ENCODE peak calls at places on chromosomes 4 and X, in four cellular contexts. D is CD4-positive, CD25-positive, alpha-beta regulatory T cell; E is pancreas; I is A549. G is an unnamed sample.

GRCh38 chrX:103831342-103831802 is 685 bp downstream of the RAB9B start:
- DNase-seq in D (peak), E (no peak), I (peak), G (peak)

GRCh38 chr4:23516719-23517118 is 373.1 kb downstream of the PPARGC1A start:
- DNase-seq in D (no peak), E (no peak), I (no peak), G (no peak)

GRCh38 chrX:143994206-143994605 is 110.3 kb downstream of the UBE2NL start:
- DNase-seq in D (no peak), E (no peak), I (no peak), G (no peak)

GRCh38 chr4:15907430-15907829 is 31.1 kb downstream of the FGFBP1 start:
- DNase-seq in D (no peak), E (no peak), I (no peak), G (no peak)

GRCh38 chr4:180913750-180914149 is 1329.5 kb upstream of the TENM3 start:
- DNase-seq in D (no peak), E (no peak), I (no peak), G (no peak)

GRCh38 chr4:123096038-123096437 is 173.6 kb upstream of the NUDT6 start:
- DNase-seq in D (peak), E (no peak), I (no peak), G (no peak)

GRCh38 chr4:65917486-65917885 is 247.2 kb upstream of the EPHA5 start:
- DNase-seq in D (no peak), E (no peak), I (no peak), G (no peak)

GRCh38 chrX:132009344-132009743 is 13.8 kb upstream of the STK26 start:
- DNase-seq in D (no peak), E (no peak), I (no peak), G (no peak)

GRCh38 chr4:57342406-57342805 is 232.2 kb upstream of the IGFBP7 start:
- DNase-seq in D (no peak), E (no peak), I (no peak), G (no peak)

GRCh38 chr4:122152699-122153328 is 683 bp downstream of the BLTP1 start:
- DNase-seq in D (peak), E (peak), I (peak), G (peak)

GRCh38 chr4:25448379-25449109 is 71.5 kb downstream of the ANAPC4 start:
- DNase-seq in D (no peak), E (no peak), I (no peak), G (no peak)

GRCh38 chr4:168511780-168512467 is 15.1 kb downstream of the PALLD start:
- DNase-seq in D (peak), E (no peak), I (no peak), G (no peak)

DNA sequence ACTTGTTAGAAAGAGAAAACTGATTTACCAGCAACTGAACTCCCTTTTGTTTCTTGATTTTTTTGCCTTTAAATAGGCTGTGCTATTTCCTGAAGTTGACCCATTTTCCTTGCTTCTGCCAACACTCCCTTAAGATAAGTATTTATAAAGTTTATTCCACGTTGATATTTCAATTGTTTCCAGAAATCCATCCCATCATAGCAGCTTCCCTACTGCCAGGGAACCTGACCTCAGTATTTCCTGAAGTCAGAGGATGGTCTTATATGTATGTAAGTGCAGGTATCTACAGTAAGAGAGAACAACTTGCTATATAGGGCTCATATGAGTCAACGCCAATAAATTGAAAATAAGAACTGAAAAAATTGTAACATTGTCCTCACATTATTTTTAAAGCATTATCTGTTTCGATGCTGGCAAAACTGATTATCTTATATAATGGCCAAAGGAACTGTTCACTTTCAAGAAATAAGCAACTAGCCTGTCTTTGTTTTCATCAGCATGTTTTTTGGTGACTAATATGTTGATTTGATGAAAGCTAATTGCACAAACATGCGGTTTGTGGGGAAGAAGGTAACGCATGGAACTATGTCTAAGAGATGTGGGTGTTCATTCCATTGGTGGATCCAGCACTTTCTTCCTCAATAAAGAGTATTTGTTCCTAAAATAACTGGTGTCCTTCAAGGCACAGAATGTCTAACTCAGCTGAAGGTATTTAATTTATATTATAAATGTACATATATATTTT is 4.7 kb downstream of the LIMCH1 start:
- DNase-seq in D (no peak), E (no peak), I (no peak), G (no peak)
- H3K4me3 ChIP-seq in D (no peak), E (no peak), I (no peak), G (no peak)

DNA sequence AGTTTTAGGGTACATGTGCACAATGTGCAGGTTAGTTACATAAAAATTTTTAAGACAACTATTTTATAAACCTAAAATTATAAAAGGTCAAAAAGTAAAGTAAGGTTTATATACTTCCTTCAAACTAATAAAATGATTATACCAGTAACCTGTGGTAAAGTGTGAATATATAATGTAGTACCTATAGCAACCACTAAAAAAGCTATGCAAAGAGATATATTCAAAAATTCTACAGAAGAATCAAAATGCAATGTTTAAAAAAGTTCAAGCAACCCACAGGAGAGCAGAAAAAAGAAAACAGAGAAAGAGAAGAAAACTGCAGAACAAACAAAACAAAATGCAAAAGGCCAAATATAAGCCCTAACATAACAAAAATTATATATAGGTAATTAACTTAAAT is 379.5 kb upstream of the GALNTL6 start:
- DNase-seq in D (no peak), E (no peak), I (no peak), G (no peak)
- H3K4me3 ChIP-seq in D (no peak), E (no peak), I (no peak), G (no peak)

DNA sequence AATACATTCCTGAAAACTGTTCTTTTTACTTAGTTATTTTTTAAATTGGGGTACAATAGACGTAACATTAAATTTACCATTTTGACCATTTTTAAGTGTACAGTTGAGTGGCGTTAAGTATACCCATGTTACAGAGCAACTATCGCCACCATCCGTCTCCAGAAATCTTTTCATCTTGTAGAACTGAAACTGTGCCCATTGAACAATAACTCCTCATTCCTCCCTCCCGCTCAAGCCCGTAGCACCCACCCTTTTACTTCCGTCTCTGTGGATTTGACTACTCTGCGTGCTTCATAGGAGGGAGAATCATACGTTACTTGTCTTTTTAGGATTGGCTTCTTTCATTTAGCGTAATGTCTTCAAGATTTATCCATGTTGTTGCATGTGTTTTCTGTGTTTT is 55.3 kb downstream of the TMEM131L start:
- DNase-seq in D (peak), E (no peak), I (no peak), G (no peak)
- H3K4me3 ChIP-seq in D (peak), E (no peak), I (no peak), G (no peak)

GRCh38 chr4:133147922-133148689 is 988 bp upstream of the PCDH10 start:
- DNase-seq in D (no peak), E (no peak), I (no peak), G (no peak)
- H3K4me3 ChIP-seq in D (no peak), E (no peak), I (peak), G (no peak)

DNA sequence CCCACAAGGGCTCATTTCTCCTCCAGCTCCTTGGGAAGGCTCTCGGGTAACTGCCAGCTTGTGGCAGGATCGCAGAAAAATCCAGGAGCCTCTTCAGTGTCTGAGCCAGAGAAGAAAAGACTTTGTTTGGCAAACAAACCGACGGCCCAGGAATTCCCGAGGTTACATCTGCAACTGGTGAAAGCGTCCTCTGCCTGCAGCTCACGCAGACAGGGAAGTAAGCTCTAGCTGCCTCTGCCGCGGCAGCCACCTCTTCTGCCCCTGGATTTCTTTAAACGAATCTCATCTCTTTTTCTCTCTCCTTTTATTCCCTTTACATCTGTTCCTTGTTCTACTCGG is 289 bp downstream of the DCHS2 start:
- DNase-seq in D (no peak), E (no peak), I (peak), G (no peak)
- H3K4me3 ChIP-seq in D (no peak), E (no peak), I (peak), G (no peak)

GRCh38 chr4:142161093-142161492 is 524.7 kb downstream of the IL15 start:
- DNase-seq in D (no peak), E (no peak), I (no peak), G (no peak)
- H3K4me3 ChIP-seq in D (no peak), E (no peak), I (no peak), G (no peak)

DNA sequence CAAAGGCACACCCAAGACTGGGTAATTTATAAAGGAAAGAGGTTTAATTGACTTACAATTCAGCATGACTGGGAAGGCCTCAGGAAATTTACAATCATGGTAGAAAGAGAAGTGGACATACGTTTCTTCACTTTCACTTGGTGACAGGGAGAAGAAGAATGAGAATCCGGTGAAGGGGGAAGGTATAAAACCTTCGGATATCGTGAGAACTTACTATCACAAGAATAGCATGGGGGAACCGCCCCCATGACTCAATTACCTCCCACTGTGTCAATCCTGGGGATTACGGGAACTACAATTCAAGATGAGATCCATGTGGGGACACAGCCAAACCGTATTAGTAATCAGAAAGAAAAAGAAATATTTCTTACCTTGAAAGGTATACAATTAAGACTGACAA is 782.9 kb upstream of the HS3ST1 start:
- DNase-seq in D (no peak), E (no peak), I (no peak), G (no peak)
- H3K4me3 ChIP-seq in D (no peak), E (no peak), I (no peak), G (no peak)

GRCh38 chrX:108070891-108071290 is 20.5 kb downstream of the PSMD10 start:
- DNase-seq in D (no peak), E (no peak), I (no peak), G (no peak)

GRCh38 chrX:108068121-108068520 is 23.2 kb downstream of the PSMD10 start:
- DNase-seq in D (no peak), E (no peak), I (no peak), G (no peak)

GRCh38 chrX:108071578-108071977 is 19.8 kb downstream of the PSMD10 start:
- DNase-seq in D (no peak), E (no peak), I (no peak), G (no peak)

GRCh38 chrX:108072746-108073145 is 18.6 kb downstream of the PSMD10 start:
- DNase-seq in D (no peak), E (no peak), I (no peak), G (no peak)
- H3K4me3 ChIP-seq in D (no peak), E (no peak), I (no peak), G (no peak)